ENCODE peak calls at places on chromosomes 2 and 18, in six cellular contexts. One of them, this sample, is unnamed.

GRCh38 chr18:79796531-79797390 is 977 bp upstream of the KCNG2 start:
- DNase-seq in nucleus accumbens: no peak
- DNase-seq in CD8-positive, alpha-beta memory T cell: no peak
- DNase-seq in T-helper 17 cell: no peak
- DNase-seq in brain microvascular endothelial cell: no peak
- DNase-seq in stimulated activated CD4-positive, alpha-beta T cell treated with anti-CD3 and anti-CD28 coated beads, Interleukin-12 subunit alpha, Interleukin-12 subunit beta, amount 100 ng/mL, for 4 hours: no peak
- DNase-seq in this sample: no peak

GRCh38 chr2:103396152-103396551 is 634.3 kb downstream of the TMEM182 start:
- DNase-seq in nucleus accumbens: no peak
- DNase-seq in CD8-positive, alpha-beta memory T cell: no peak
- DNase-seq in T-helper 17 cell: no peak
- DNase-seq in brain microvascular endothelial cell: no peak
- DNase-seq in stimulated activated CD4-positive, alpha-beta T cell treated with anti-CD3 and anti-CD28 coated beads, Interleukin-12 subunit alpha, Interleukin-12 subunit beta, amount 100 ng/mL, for 4 hours: no peak
- DNase-seq in this sample: no peak

GRCh38 chr18:12048827-12049175 is 44.8 kb upstream of the ANKRD62 start:
- DNase-seq in nucleus accumbens: no peak
- DNase-seq in CD8-positive, alpha-beta memory T cell: no peak
- DNase-seq in T-helper 17 cell: no peak
- DNase-seq in brain microvascular endothelial cell: no peak
- DNase-seq in stimulated activated CD4-positive, alpha-beta T cell treated with anti-CD3 and anti-CD28 coated beads, Interleukin-12 subunit alpha, Interleukin-12 subunit beta, amount 100 ng/mL, for 4 hours: no peak
- DNase-seq in this sample: no peak

GRCh38 chr18:57813245-57813644 is 10.1 kb upstream of the ATP8B1 start:
- DNase-seq in nucleus accumbens: no peak
- DNase-seq in CD8-positive, alpha-beta memory T cell: no peak
- DNase-seq in T-helper 17 cell: no peak
- DNase-seq in brain microvascular endothelial cell: peak; percentile 94
- DNase-seq in stimulated activated CD4-positive, alpha-beta T cell treated with anti-CD3 and anti-CD28 coated beads, Interleukin-12 subunit alpha, Interleukin-12 subunit beta, amount 100 ng/mL, for 4 hours: no peak
- DNase-seq in this sample: no peak

GRCh38 chr18:32349728-32350395 is 120.8 kb downstream of the GAREM1 start:
- DNase-seq in nucleus accumbens: peak; percentile 13
- DNase-seq in CD8-positive, alpha-beta memory T cell: no peak
- DNase-seq in T-helper 17 cell: no peak
- DNase-seq in brain microvascular endothelial cell: peak; percentile 96
- DNase-seq in stimulated activated CD4-positive, alpha-beta T cell treated with anti-CD3 and anti-CD28 coated beads, Interleukin-12 subunit alpha, Interleukin-12 subunit beta, amount 100 ng/mL, for 4 hours: no peak
- DNase-seq in this sample: peak; percentile 10

GRCh38 chr18:11387880-11388279 is 221.5 kb upstream of the SLC35G4 start:
- DNase-seq in nucleus accumbens: no peak
- DNase-seq in CD8-positive, alpha-beta memory T cell: no peak
- DNase-seq in T-helper 17 cell: no peak
- DNase-seq in brain microvascular endothelial cell: peak; percentile 77
- DNase-seq in stimulated activated CD4-positive, alpha-beta T cell treated with anti-CD3 and anti-CD28 coated beads, Interleukin-12 subunit alpha, Interleukin-12 subunit beta, amount 100 ng/mL, for 4 hours: no peak
- DNase-seq in this sample: no peak

GRCh38 chr2:73984922-73985317 is 210 bp downstream of the TET3 start:
- DNase-seq in nucleus accumbens: no peak
- DNase-seq in CD8-positive, alpha-beta memory T cell: no peak
- DNase-seq in T-helper 17 cell: peak; percentile 74
- DNase-seq in brain microvascular endothelial cell: no peak
- DNase-seq in stimulated activated CD4-positive, alpha-beta T cell treated with anti-CD3 and anti-CD28 coated beads, Interleukin-12 subunit alpha, Interleukin-12 subunit beta, amount 100 ng/mL, for 4 hours: peak; percentile 73
- DNase-seq in this sample: no peak

GRCh38 chr2:98444436-98445166 is at the start of gene INPP4A:
- DNase-seq in nucleus accumbens: peak; percentile 69
- DNase-seq in CD8-positive, alpha-beta memory T cell: peak; percentile 77
- DNase-seq in T-helper 17 cell: peak; percentile 75
- DNase-seq in brain microvascular endothelial cell: no peak
- DNase-seq in stimulated activated CD4-positive, alpha-beta T cell treated with anti-CD3 and anti-CD28 coated beads, Interleukin-12 subunit alpha, Interleukin-12 subunit beta, amount 100 ng/mL, for 4 hours: peak; percentile 81
- DNase-seq in this sample: no peak

GRCh38 chr18:70709124-70709523 is 420.3 kb downstream of the SOCS6 start:
- DNase-seq in nucleus accumbens: no peak
- DNase-seq in CD8-positive, alpha-beta memory T cell: no peak
- DNase-seq in T-helper 17 cell: no peak
- DNase-seq in brain microvascular endothelial cell: no peak
- DNase-seq in stimulated activated CD4-positive, alpha-beta T cell treated with anti-CD3 and anti-CD28 coated beads, Interleukin-12 subunit alpha, Interleukin-12 subunit beta, amount 100 ng/mL, for 4 hours: no peak
- DNase-seq in this sample: no peak

GRCh38 chr2:134636714-134637113 is 82.1 kb downstream of the TMEM163 start:
- DNase-seq in nucleus accumbens: no peak
- DNase-seq in CD8-positive, alpha-beta memory T cell: no peak
- DNase-seq in T-helper 17 cell: no peak
- DNase-seq in brain microvascular endothelial cell: no peak
- DNase-seq in stimulated activated CD4-positive, alpha-beta T cell treated with anti-CD3 and anti-CD28 coated beads, Interleukin-12 subunit alpha, Interleukin-12 subunit beta, amount 100 ng/mL, for 4 hours: no peak
- DNase-seq in this sample: no peak

GRCh38 chr2:203811491-203812221 is 55.9 kb upstream of the CTLA4 start:
- DNase-seq in nucleus accumbens: no peak
- DNase-seq in CD8-positive, alpha-beta memory T cell: peak; percentile 35
- DNase-seq in T-helper 17 cell: peak; percentile 16
- DNase-seq in brain microvascular endothelial cell: peak; percentile 95
- DNase-seq in stimulated activated CD4-positive, alpha-beta T cell treated with anti-CD3 and anti-CD28 coated beads, Interleukin-12 subunit alpha, Interleukin-12 subunit beta, amount 100 ng/mL, for 4 hours: peak; percentile 59
- DNase-seq in this sample: no peak

GRCh38 chr2:44120428-44120827 is 48.2 kb upstream of the PPM1B start:
- DNase-seq in nucleus accumbens: no peak
- DNase-seq in CD8-positive, alpha-beta memory T cell: no peak
- DNase-seq in T-helper 17 cell: no peak
- DNase-seq in brain microvascular endothelial cell: peak; percentile 74
- DNase-seq in stimulated activated CD4-positive, alpha-beta T cell treated with anti-CD3 and anti-CD28 coated beads, Interleukin-12 subunit alpha, Interleukin-12 subunit beta, amount 100 ng/mL, for 4 hours: no peak
- DNase-seq in this sample: no peak

GRCh38 chr2:188966728-188967127 is 7.4 kb upstream of the COL3A1 start:
- DNase-seq in nucleus accumbens: no peak
- DNase-seq in CD8-positive, alpha-beta memory T cell: no peak
- DNase-seq in T-helper 17 cell: no peak
- DNase-seq in brain microvascular endothelial cell: no peak
- DNase-seq in stimulated activated CD4-positive, alpha-beta T cell treated with anti-CD3 and anti-CD28 coated beads, Interleukin-12 subunit alpha, Interleukin-12 subunit beta, amount 100 ng/mL, for 4 hours: no peak
- DNase-seq in this sample: no peak

GRCh38 chr2:213261715-213262114 is 22.5 kb upstream of the SPAG16 start:
- DNase-seq in nucleus accumbens: no peak
- DNase-seq in CD8-positive, alpha-beta memory T cell: no peak
- DNase-seq in T-helper 17 cell: no peak
- DNase-seq in brain microvascular endothelial cell: no peak
- DNase-seq in stimulated activated CD4-positive, alpha-beta T cell treated with anti-CD3 and anti-CD28 coated beads, Interleukin-12 subunit alpha, Interleukin-12 subunit beta, amount 100 ng/mL, for 4 hours: no peak
- DNase-seq in this sample: no peak